ENCODE peak calls at places on chromosomes 1 and 21, in four cellular contexts. One of them, this sample, is unnamed.

GRCh38 chr1:224666078-224666477 is 50.0 kb downstream of the CNIH3 start:
- DNase-seq in progenitor cell of endocrine pancreas: no peak
- DNase-seq in kidney epithelial cell: no peak
- DNase-seq in heart right ventricle: no peak
- DNase-seq in this sample: no peak

GRCh38 chr1:205563927-205564441 is 59.5 kb downstream of the CDK18 start:
- DNase-seq in heart right ventricle: no peak
- DNase-seq in kidney epithelial cell: no peak
- DNase-seq in progenitor cell of endocrine pancreas: no peak
- DNase-seq in this sample: no peak

GRCh38 chr1:27366411-27367159 is at the start of gene MAP3K6:
- DNase-seq in kidney epithelial cell: no peak
- DNase-seq in heart right ventricle: peak; percentile 89
- DNase-seq in progenitor cell of endocrine pancreas: peak; percentile 46
- DNase-seq in this sample: peak; percentile 17

GRCh38 chr1:7393141-7393540 is 378.0 kb upstream of the VAMP3 start:
- DNase-seq in heart right ventricle: no peak
- DNase-seq in progenitor cell of endocrine pancreas: no peak
- DNase-seq in kidney epithelial cell: no peak
- DNase-seq in this sample: no peak

GRCh38 chr1:178632619-178633018 is 92.4 kb upstream of the RALGPS2 start:
- DNase-seq in heart right ventricle: no peak
- DNase-seq in progenitor cell of endocrine pancreas: no peak
- DNase-seq in kidney epithelial cell: no peak
- DNase-seq in this sample: no peak

GRCh38 chr1:27102707-27103468 is 52.0 kb downstream of the SLC9A1 start:
- DNase-seq in heart right ventricle: peak; percentile 75
- DNase-seq in progenitor cell of endocrine pancreas: peak; percentile 89
- DNase-seq in kidney epithelial cell: no peak
- DNase-seq in this sample: no peak

GRCh38 chr1:186617860-186618780 is 62.1 kb downstream of the PTGS2 start:
- DNase-seq in kidney epithelial cell: no peak
- DNase-seq in heart right ventricle: peak; percentile 8
- DNase-seq in progenitor cell of endocrine pancreas: no peak
- DNase-seq in this sample: no peak

GRCh38 chr1:207335695-207336363 is 14.4 kb downstream of the CD55 start:
- DNase-seq in heart right ventricle: no peak
- DNase-seq in kidney epithelial cell: no peak
- DNase-seq in progenitor cell of endocrine pancreas: no peak
- DNase-seq in this sample: no peak

GRCh38 chr1:239719642-239720258 is 333.4 kb downstream of the CHRM3 start:
- DNase-seq in progenitor cell of endocrine pancreas: no peak
- DNase-seq in kidney epithelial cell: no peak
- DNase-seq in heart right ventricle: no peak
- DNase-seq in this sample: no peak

GRCh38 chr1:246107516-246108277 is 399.4 kb downstream of the SMYD3 start:
- DNase-seq in kidney epithelial cell: peak; percentile 10
- DNase-seq in progenitor cell of endocrine pancreas: no peak
- DNase-seq in heart right ventricle: no peak
- DNase-seq in this sample: no peak

GRCh38 chr1:106944721-106945120 is 111.8 kb upstream of the PRMT6 start:
- DNase-seq in progenitor cell of endocrine pancreas: no peak
- DNase-seq in kidney epithelial cell: no peak
- DNase-seq in heart right ventricle: no peak
- DNase-seq in this sample: no peak

GRCh38 chr1:154611150-154611865 is 3.3 kb upstream of the ADAR start:
- DNase-seq in kidney epithelial cell: no peak
- DNase-seq in progenitor cell of endocrine pancreas: no peak
- DNase-seq in heart right ventricle: no peak
- DNase-seq in this sample: no peak

GRCh38 chr1:28516518-28516956 is 10.7 kb downstream of the RCC1 start:
- DNase-seq in progenitor cell of endocrine pancreas: no peak
- DNase-seq in heart right ventricle: no peak
- DNase-seq in kidney epithelial cell: no peak
- DNase-seq in this sample: no peak

GRCh38 chr1:231040019-231040799 is at the start of gene FAM89A:
- DNase-seq in progenitor cell of endocrine pancreas: peak; percentile 53
- DNase-seq in heart right ventricle: peak; percentile 67
- DNase-seq in kidney epithelial cell: no peak
- DNase-seq in this sample: no peak

GRCh38 chr1:223007250-223007649 is 135.8 kb downstream of the TLR5 start:
- DNase-seq in progenitor cell of endocrine pancreas: no peak
- DNase-seq in kidney epithelial cell: no peak
- DNase-seq in heart right ventricle: no peak
- DNase-seq in this sample: no peak

GRCh38 chr1:165455111-165455510 is 10.2 kb upstream of the RXRG start:
- DNase-seq in heart right ventricle: no peak
- DNase-seq in kidney epithelial cell: no peak
- DNase-seq in progenitor cell of endocrine pancreas: no peak
- DNase-seq in this sample: no peak

GRCh38 chr21:35398366-35398982 is 349.4 kb upstream of the RUNX1 start:
- DNase-seq in kidney epithelial cell: no peak
- DNase-seq in progenitor cell of endocrine pancreas: no peak
- DNase-seq in heart right ventricle: no peak
- DNase-seq in this sample: no peak

GRCh38 chr21:35399002-35399401 is 349.9 kb upstream of the RUNX1 start:
- DNase-seq in progenitor cell of endocrine pancreas: no peak
- DNase-seq in kidney epithelial cell: no peak
- DNase-seq in heart right ventricle: no peak
- DNase-seq in this sample: no peak

GRCh38 chr21:35401476-35401875 is 352.4 kb upstream of the RUNX1 start:
- DNase-seq in kidney epithelial cell: no peak
- DNase-seq in heart right ventricle: no peak
- DNase-seq in progenitor cell of endocrine pancreas: no peak
- DNase-seq in this sample: no peak

GRCh38 chr21:35399706-35400105 is 350.6 kb upstream of the RUNX1 start:
- DNase-seq in progenitor cell of endocrine pancreas: no peak
- DNase-seq in kidney epithelial cell: no peak
- DNase-seq in heart right ventricle: no peak
- DNase-seq in this sample: no peak

DNA sequence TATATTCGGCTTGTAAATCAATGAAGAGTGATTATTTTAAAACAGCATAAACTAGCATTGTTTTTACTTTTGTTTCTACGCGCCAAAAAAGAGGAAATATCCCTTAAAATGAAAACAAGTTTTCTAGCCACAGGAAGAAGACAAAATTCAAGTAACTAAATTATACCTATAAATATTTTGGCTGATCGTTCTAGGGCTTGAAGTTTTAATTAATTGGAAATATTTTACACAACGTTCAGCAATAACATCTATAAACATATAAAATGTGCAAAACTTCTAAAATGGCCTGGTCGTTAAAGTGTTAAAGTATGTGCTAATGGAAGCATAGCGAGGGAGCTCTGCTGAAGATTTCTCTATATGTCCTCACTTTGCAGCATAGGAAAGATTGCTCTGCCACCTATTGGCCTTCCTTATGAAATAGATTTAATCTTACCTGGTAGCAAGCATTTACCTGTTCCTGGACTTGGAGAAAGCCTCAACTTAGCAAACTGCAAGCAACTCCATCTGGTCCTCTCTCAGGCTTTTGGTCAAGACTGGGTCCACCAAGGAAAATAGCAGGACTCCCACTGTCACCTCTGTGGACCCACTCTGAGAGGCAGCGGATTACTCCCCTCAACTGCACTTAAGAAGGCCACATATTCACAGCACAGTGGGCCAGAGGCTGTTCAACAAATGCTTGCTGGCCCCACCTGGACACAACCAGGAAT is 351.3 kb upstream of the RUNX1 start:
- DNase-seq in progenitor cell of endocrine pancreas: no peak
- DNase-seq in heart right ventricle: peak; percentile 11
- DNase-seq in kidney epithelial cell: peak; percentile 45
- DNase-seq in this sample: peak; percentile 39
- TF ChIP-seq CTCF in progenitor cell of endocrine pancreas: peak; percentile 66
- TF ChIP-seq CTCF in heart right ventricle: peak; percentile 35
- TF ChIP-seq CTCF in kidney epithelial cell: peak; percentile 58
- TF ChIP-seq CTCF in this sample: peak; percentile 55

DNA sequence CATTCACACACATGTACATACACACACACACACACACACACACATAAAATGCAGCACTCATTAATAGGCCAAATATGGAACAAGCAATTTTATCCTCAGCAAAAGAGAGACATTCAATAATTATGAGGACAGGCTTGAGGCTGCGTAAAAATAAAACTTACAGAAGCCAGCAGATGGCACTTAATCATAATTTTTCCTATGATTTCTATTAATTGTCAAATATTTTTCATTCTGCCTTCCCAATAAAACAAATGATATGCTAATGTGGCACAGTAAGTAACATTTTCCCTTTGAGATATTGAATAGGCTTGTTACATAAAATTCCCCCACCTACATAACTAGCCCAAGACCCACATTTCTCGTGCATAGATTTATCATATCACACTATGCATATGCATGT is 55.4 kb upstream of the PTGFRN start:
- DNase-seq in kidney epithelial cell: no peak
- DNase-seq in progenitor cell of endocrine pancreas: no peak
- DNase-seq in heart right ventricle: no peak
- DNase-seq in this sample: no peak
- TF ChIP-seq CTCF in kidney epithelial cell: no peak
- TF ChIP-seq CTCF in progenitor cell of endocrine pancreas: no peak
- TF ChIP-seq CTCF in heart right ventricle: peak; percentile 13
- TF ChIP-seq CTCF in this sample: no peak

DNA sequence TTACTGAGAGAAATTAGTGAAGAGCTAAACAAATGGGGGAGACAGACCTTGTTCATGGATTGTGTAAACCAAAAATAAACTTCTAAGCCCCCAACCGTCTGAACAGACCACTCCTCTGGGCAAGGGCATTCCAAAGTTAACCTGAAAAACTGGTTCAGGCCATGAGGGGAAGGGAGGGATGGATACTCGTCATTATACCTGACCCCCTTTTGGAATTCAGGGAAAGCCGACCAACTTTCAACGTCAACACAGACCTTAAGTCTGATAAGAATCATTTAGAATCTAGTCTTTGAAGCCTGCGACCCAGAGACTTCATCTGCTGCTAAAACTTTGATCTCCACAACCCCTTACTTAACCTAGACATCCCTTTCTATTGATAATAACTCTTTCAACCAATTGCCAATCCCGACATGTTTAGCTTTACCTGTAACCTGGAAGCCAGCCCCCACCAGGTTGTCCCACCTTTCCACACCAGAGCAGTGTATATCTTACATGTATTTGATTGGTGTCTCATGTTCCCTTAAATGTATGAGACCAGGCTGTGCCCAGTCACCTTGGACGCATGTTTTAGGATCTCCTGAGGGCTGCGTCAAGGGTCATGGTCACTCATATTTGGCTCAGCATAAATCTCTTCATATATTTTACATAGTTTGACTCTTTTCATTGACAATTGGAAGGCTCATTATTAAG is 5.1 kb upstream of the SLC19A1 start:
- DNase-seq in progenitor cell of endocrine pancreas: no peak
- DNase-seq in kidney epithelial cell: no peak
- DNase-seq in heart right ventricle: no peak
- DNase-seq in this sample: no peak
- TF ChIP-seq CTCF in progenitor cell of endocrine pancreas: no peak
- TF ChIP-seq CTCF in kidney epithelial cell: no peak
- TF ChIP-seq CTCF in heart right ventricle: no peak
- TF ChIP-seq CTCF in this sample: no peak

GRCh38 chr1:238658766-238659165 is 727.6 kb upstream of the CHRM3 start:
- DNase-seq in kidney epithelial cell: no peak
- DNase-seq in progenitor cell of endocrine pancreas: no peak
- DNase-seq in heart right ventricle: no peak
- DNase-seq in this sample: no peak
- TF ChIP-seq CTCF in kidney epithelial cell: no peak
- TF ChIP-seq CTCF in progenitor cell of endocrine pancreas: no peak
- TF ChIP-seq CTCF in heart right ventricle: no peak
- TF ChIP-seq CTCF in this sample: no peak

GRCh38 chr1:66354311-66354922 is 179.5 kb upstream of the SGIP1 start:
- DNase-seq in kidney epithelial cell: no peak
- DNase-seq in heart right ventricle: no peak
- DNase-seq in progenitor cell of endocrine pancreas: no peak
- DNase-seq in this sample: no peak
- TF ChIP-seq CTCF in kidney epithelial cell: no peak
- TF ChIP-seq CTCF in heart right ventricle: peak; percentile 14
- TF ChIP-seq CTCF in progenitor cell of endocrine pancreas: no peak
- TF ChIP-seq CTCF in this sample: peak; percentile 13

DNA sequence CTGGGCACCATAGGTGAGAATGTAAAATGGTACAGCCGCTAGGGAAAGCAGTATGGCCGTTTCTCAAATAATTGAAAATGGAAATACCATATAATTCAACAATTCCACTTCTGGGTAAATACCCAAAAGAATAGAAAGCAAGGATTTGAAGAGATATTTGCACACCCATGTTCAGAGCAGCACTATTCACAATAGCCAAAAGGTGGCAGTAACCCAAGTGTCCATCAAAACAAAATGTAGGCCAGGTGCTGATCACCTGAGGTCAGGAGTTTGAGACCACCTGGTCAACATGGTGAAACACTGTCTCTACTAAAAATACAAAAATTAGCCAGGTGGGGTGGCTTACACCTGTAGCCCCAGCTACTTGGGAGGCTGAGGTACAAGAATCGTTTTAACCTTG is 62.1 kb downstream of the OLIG1 start:
- DNase-seq in heart right ventricle: no peak
- DNase-seq in progenitor cell of endocrine pancreas: no peak
- DNase-seq in kidney epithelial cell: no peak
- DNase-seq in this sample: no peak
- TF ChIP-seq CTCF in heart right ventricle: no peak
- TF ChIP-seq CTCF in progenitor cell of endocrine pancreas: peak; percentile 31
- TF ChIP-seq CTCF in kidney epithelial cell: peak; percentile 23
- TF ChIP-seq CTCF in this sample: peak; percentile 28

GRCh38 chr1:35451125-35451528 is 106.1 kb downstream of the KIAA0319L start:
- DNase-seq in progenitor cell of endocrine pancreas: peak; percentile 64
- DNase-seq in kidney epithelial cell: peak; percentile 32
- DNase-seq in heart right ventricle: peak; percentile 85
- DNase-seq in this sample: peak; percentile 18

GRCh38 chr1:35454175-35454574 is 103.0 kb downstream of the KIAA0319L start:
- DNase-seq in heart right ventricle: no peak
- DNase-seq in progenitor cell of endocrine pancreas: no peak
- DNase-seq in kidney epithelial cell: no peak
- DNase-seq in this sample: no peak

GRCh38 chr1:35454616-35455015 is 102.6 kb downstream of the KIAA0319L start:
- DNase-seq in progenitor cell of endocrine pancreas: no peak
- DNase-seq in heart right ventricle: no peak
- DNase-seq in kidney epithelial cell: no peak
- DNase-seq in this sample: no peak

GRCh38 chr1:35449334-35450008 is 107.7 kb downstream of the KIAA0319L start:
- DNase-seq in heart right ventricle: no peak
- DNase-seq in progenitor cell of endocrine pancreas: no peak
- DNase-seq in kidney epithelial cell: peak; percentile 42
- DNase-seq in this sample: peak; percentile 81

DNA sequence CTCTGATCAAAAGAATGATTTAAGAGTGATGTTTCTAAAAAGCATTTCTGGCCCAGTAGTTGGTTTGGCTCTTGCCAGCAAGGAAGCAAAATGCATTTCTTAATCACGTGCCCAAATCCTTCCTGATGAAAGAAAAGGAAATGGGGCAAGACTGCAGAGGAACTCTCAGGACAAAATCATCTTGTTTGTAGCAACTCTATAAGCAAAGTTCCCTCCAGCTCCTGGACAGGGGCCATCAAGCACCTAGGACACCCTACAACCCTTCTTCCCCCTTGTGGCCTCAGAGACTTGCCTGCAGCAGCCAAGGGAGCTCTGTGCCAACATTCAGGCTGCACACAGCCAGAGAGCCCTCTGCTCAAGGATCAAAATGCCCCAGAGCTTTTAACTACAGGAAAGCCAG is 105.1 kb downstream of the KIAA0319L start:
- DNase-seq in heart right ventricle: peak; percentile 52
- DNase-seq in progenitor cell of endocrine pancreas: no peak
- DNase-seq in kidney epithelial cell: no peak
- DNase-seq in this sample: peak; percentile 25
- TF ChIP-seq CTCF in heart right ventricle: peak; percentile 29
- TF ChIP-seq CTCF in progenitor cell of endocrine pancreas: no peak
- TF ChIP-seq CTCF in kidney epithelial cell: no peak
- TF ChIP-seq CTCF in this sample: peak; percentile 33

GRCh38 chr1:84476225-84476624 is 2.8 kb upstream of the RPF1 start:
- DNase-seq in heart right ventricle: no peak
- DNase-seq in kidney epithelial cell: no peak
- DNase-seq in progenitor cell of endocrine pancreas: no peak
- DNase-seq in this sample: no peak
- TF ChIP-seq CTCF in heart right ventricle: no peak
- TF ChIP-seq CTCF in kidney epithelial cell: no peak
- TF ChIP-seq CTCF in progenitor cell of endocrine pancreas: no peak
- TF ChIP-seq CTCF in this sample: no peak

This sample was measured in retinal pigment epithelial cell.